ENCODE peak calls at places on chromosomes 12 and 14, in nine cellular contexts. One of them, this sample, is unnamed. For H3K4me1, the result is how much of the 10 kb centered on the place peaks cover.

GRCh38 chr14:104110491-104111209 is 25.1 kb downstream of the ASPG start:
- DNase-seq in heart left ventricle: no peak
- DNase-seq in fibroblast of lung: no peak
- DNase-seq in IMR-90: no peak
- DNase-seq in uterus: no peak
- DNase-seq in HAP-1: no peak
- DNase-seq in A549: no peak
- DNase-seq in right atrium auricular region: no peak
- DNase-seq in effector memory CD4-positive, alpha-beta T cell: no peak
- DNase-seq in this sample: peak

GRCh38 chr12:104676636-104677035 is 219.9 kb downstream of the CHST11 start:
- DNase-seq in heart left ventricle: no peak
- DNase-seq in fibroblast of lung: no peak
- DNase-seq in IMR-90: no peak
- DNase-seq in uterus: no peak
- DNase-seq in HAP-1: no peak
- DNase-seq in A549: no peak
- DNase-seq in right atrium auricular region: no peak
- DNase-seq in effector memory CD4-positive, alpha-beta T cell: no peak
- DNase-seq in this sample: no peak

GRCh38 chr12:122072031-122072970 is 6.3 kb upstream of the MLXIP start:
- DNase-seq in heart left ventricle: peak
- DNase-seq in fibroblast of lung: peak
- DNase-seq in IMR-90: peak
- DNase-seq in uterus: peak
- DNase-seq in HAP-1: no peak
- DNase-seq in A549: peak
- DNase-seq in right atrium auricular region: peak
- DNase-seq in effector memory CD4-positive, alpha-beta T cell: no peak
- DNase-seq in this sample: no peak

GRCh38 chr14:103243764-103244737 is 90.0 kb upstream of the EIF5 start:
- DNase-seq in heart left ventricle: no peak
- DNase-seq in fibroblast of lung: peak
- DNase-seq in IMR-90: no peak
- DNase-seq in uterus: peak
- DNase-seq in HAP-1: no peak
- DNase-seq in A549: peak
- DNase-seq in right atrium auricular region: no peak
- DNase-seq in effector memory CD4-positive, alpha-beta T cell: no peak
- DNase-seq in this sample: no peak

GRCh38 chr12:23949212-23950010 is at the start of gene SOX5:
- DNase-seq in heart left ventricle: no peak
- DNase-seq in fibroblast of lung: peak
- DNase-seq in IMR-90: peak
- DNase-seq in uterus: peak
- DNase-seq in HAP-1: peak
- DNase-seq in A549: peak
- DNase-seq in right atrium auricular region: peak
- DNase-seq in effector memory CD4-positive, alpha-beta T cell: no peak
- DNase-seq in this sample: peak

GRCh38 chr12:83477289-83477688 is 790.6 kb downstream of the TMTC2 start:
- DNase-seq in heart left ventricle: no peak
- DNase-seq in fibroblast of lung: no peak
- DNase-seq in IMR-90: no peak
- DNase-seq in uterus: no peak
- DNase-seq in HAP-1: no peak
- DNase-seq in A549: no peak
- DNase-seq in right atrium auricular region: no peak
- DNase-seq in effector memory CD4-positive, alpha-beta T cell: no peak
- DNase-seq in this sample: no peak

GRCh38 chr14:57833304-57833703 is 32.6 kb downstream of the SLC35F4 start:
- DNase-seq in heart left ventricle: no peak
- DNase-seq in fibroblast of lung: peak
- DNase-seq in IMR-90: peak
- DNase-seq in uterus: peak
- DNase-seq in HAP-1: no peak
- DNase-seq in A549: peak
- DNase-seq in right atrium auricular region: no peak
- DNase-seq in effector memory CD4-positive, alpha-beta T cell: no peak
- DNase-seq in this sample: no peak

GRCh38 chr14:22849212-22849819 is 12.9 kb downstream of the MMP14 start:
- DNase-seq in heart left ventricle: peak
- DNase-seq in fibroblast of lung: peak
- DNase-seq in IMR-90: no peak
- DNase-seq in uterus: peak
- DNase-seq in HAP-1: no peak
- DNase-seq in A549: no peak
- DNase-seq in right atrium auricular region: peak
- DNase-seq in effector memory CD4-positive, alpha-beta T cell: no peak
- DNase-seq in this sample: no peak

GRCh38 chr12:101424620-101425019 is 17.0 kb upstream of the ARL1 start:
- DNase-seq in heart left ventricle: no peak
- DNase-seq in fibroblast of lung: no peak
- DNase-seq in IMR-90: no peak
- DNase-seq in uterus: no peak
- DNase-seq in HAP-1: no peak
- DNase-seq in A549: no peak
- DNase-seq in right atrium auricular region: no peak
- DNase-seq in effector memory CD4-positive, alpha-beta T cell: no peak
- DNase-seq in this sample: no peak

GRCh38 chr14:93331375-93332031 is 1.3 kb downstream of the BTBD7 start:
- DNase-seq in heart left ventricle: peak
- DNase-seq in fibroblast of lung: no peak
- DNase-seq in IMR-90: no peak
- DNase-seq in uterus: peak
- DNase-seq in HAP-1: peak
- DNase-seq in A549: no peak
- DNase-seq in right atrium auricular region: peak
- DNase-seq in effector memory CD4-positive, alpha-beta T cell: no peak
- DNase-seq in this sample: no peak

GRCh38 chr14:64644629-64645028 is 59.6 kb upstream of the PLEKHG3 start:
- DNase-seq in heart left ventricle: no peak
- DNase-seq in fibroblast of lung: no peak
- DNase-seq in IMR-90: no peak
- DNase-seq in uterus: no peak
- DNase-seq in HAP-1: no peak
- DNase-seq in A549: no peak
- DNase-seq in right atrium auricular region: no peak
- DNase-seq in effector memory CD4-positive, alpha-beta T cell: no peak
- DNase-seq in this sample: no peak

GRCh38 chr14:99735189-99736135 is 51.4 kb downstream of the CYP46A1 start:
- DNase-seq in heart left ventricle: no peak
- DNase-seq in fibroblast of lung: no peak
- DNase-seq in IMR-90: no peak
- DNase-seq in uterus: peak
- DNase-seq in HAP-1: no peak
- DNase-seq in A549: no peak
- DNase-seq in right atrium auricular region: no peak
- DNase-seq in effector memory CD4-positive, alpha-beta T cell: no peak
- DNase-seq in this sample: no peak

GRCh38 chr14:91380610-91381371 is 36.8 kb downstream of the CCDC88C start:
- DNase-seq in heart left ventricle: peak
- DNase-seq in fibroblast of lung: peak
- DNase-seq in IMR-90: no peak
- DNase-seq in uterus: no peak
- DNase-seq in HAP-1: peak
- DNase-seq in A549: no peak
- DNase-seq in right atrium auricular region: no peak
- DNase-seq in effector memory CD4-positive, alpha-beta T cell: no peak
- DNase-seq in this sample: no peak

GRCh38 chr12:56645717-56646446 is at the start of gene ATP5F1B:
- DNase-seq in heart left ventricle: peak
- DNase-seq in fibroblast of lung: peak
- DNase-seq in IMR-90: peak
- DNase-seq in uterus: peak
- DNase-seq in HAP-1: peak
- DNase-seq in A549: peak
- DNase-seq in right atrium auricular region: peak
- DNase-seq in effector memory CD4-positive, alpha-beta T cell: peak
- DNase-seq in this sample: peak

GRCh38 chr12:103955811-103956514 is 9.7 kb upstream of the TDG start:
- DNase-seq in heart left ventricle: no peak
- DNase-seq in fibroblast of lung: peak
- DNase-seq in IMR-90: peak
- DNase-seq in uterus: no peak
- DNase-seq in HAP-1: no peak
- DNase-seq in A549: no peak
- DNase-seq in right atrium auricular region: no peak
- DNase-seq in effector memory CD4-positive, alpha-beta T cell: no peak
- DNase-seq in this sample: no peak

GRCh38 chr14:71554959-71555612 is 377.1 kb upstream of the RGS6 start:
- DNase-seq in heart left ventricle: no peak
- DNase-seq in fibroblast of lung: no peak
- DNase-seq in IMR-90: no peak
- DNase-seq in uterus: no peak
- DNase-seq in HAP-1: no peak
- DNase-seq in A549: no peak
- DNase-seq in right atrium auricular region: no peak
- DNase-seq in effector memory CD4-positive, alpha-beta T cell: no peak
- DNase-seq in this sample: no peak

GRCh38 chr14:23483216-23483854 is 13.8 kb downstream of the NGDN start:
- DNase-seq in heart left ventricle: no peak
- DNase-seq in fibroblast of lung: peak
- DNase-seq in IMR-90: peak
- DNase-seq in uterus: no peak
- DNase-seq in HAP-1: peak
- DNase-seq in A549: peak
- DNase-seq in right atrium auricular region: no peak
- DNase-seq in effector memory CD4-positive, alpha-beta T cell: no peak
- DNase-seq in this sample: peak

GRCh38 chr14:38994721-38995120 is 108.3 kb downstream of the SEC23A start:
- DNase-seq in heart left ventricle: no peak
- DNase-seq in fibroblast of lung: no peak
- DNase-seq in IMR-90: no peak
- DNase-seq in uterus: no peak
- DNase-seq in HAP-1: no peak
- DNase-seq in A549: no peak
- DNase-seq in right atrium auricular region: no peak
- DNase-seq in effector memory CD4-positive, alpha-beta T cell: no peak
- DNase-seq in this sample: no peak

GRCh38 chr14:93648440-93649168 is 139.7 kb downstream of the PRIMA1 start:
- DNase-seq in heart left ventricle: no peak
- DNase-seq in fibroblast of lung: no peak
- DNase-seq in IMR-90: no peak
- DNase-seq in uterus: no peak
- DNase-seq in HAP-1: peak
- DNase-seq in A549: peak
- DNase-seq in right atrium auricular region: no peak
- DNase-seq in effector memory CD4-positive, alpha-beta T cell: no peak
- DNase-seq in this sample: peak

GRCh38 chr12:122318607-122319311 is 52.5 kb upstream of the VPS33A start:
- DNase-seq in heart left ventricle: peak
- DNase-seq in fibroblast of lung: peak
- DNase-seq in IMR-90: peak
- DNase-seq in uterus: no peak
- DNase-seq in HAP-1: no peak
- DNase-seq in A549: peak
- DNase-seq in right atrium auricular region: no peak
- DNase-seq in effector memory CD4-positive, alpha-beta T cell: no peak
- DNase-seq in this sample: no peak

GRCh38 chr14:61343991-61344405 is 22.6 kb downstream of the PRKCH start:
- DNase-seq in heart left ventricle: no peak
- DNase-seq in fibroblast of lung: no peak
- DNase-seq in IMR-90: no peak
- DNase-seq in uterus: no peak
- DNase-seq in HAP-1: no peak
- DNase-seq in A549: no peak
- DNase-seq in right atrium auricular region: no peak
- DNase-seq in effector memory CD4-positive, alpha-beta T cell: no peak
- DNase-seq in this sample: no peak
- H3K4me1 ChIP-seq in heart left ventricle: half or more
- H3K4me1 ChIP-seq in fibroblast of lung: under half
- H3K4me1 ChIP-seq in IMR-90: under half
- H3K4me1 ChIP-seq in uterus: under half
- H3K4me1 ChIP-seq in HAP-1: under half
- H3K4me1 ChIP-seq in A549: under half
- H3K4me1 ChIP-seq in right atrium auricular region: under half
- H3K4me1 ChIP-seq in effector memory CD4-positive, alpha-beta T cell: half or more
- H3K4me1 ChIP-seq in this sample: under half

GRCh38 chr12:14959126-14959440 is 2.3 kb downstream of the ARHGDIB start:
- DNase-seq in heart left ventricle: no peak
- DNase-seq in fibroblast of lung: no peak
- DNase-seq in IMR-90: no peak
- DNase-seq in uterus: no peak
- DNase-seq in HAP-1: no peak
- DNase-seq in A549: no peak
- DNase-seq in right atrium auricular region: no peak
- DNase-seq in effector memory CD4-positive, alpha-beta T cell: no peak
- DNase-seq in this sample: no peak
- H3K4me3 ChIP-seq in heart left ventricle: peak
- H3K4me3 ChIP-seq in fibroblast of lung: no peak
- H3K4me3 ChIP-seq in IMR-90: no peak
- H3K4me3 ChIP-seq in uterus: no peak
- H3K4me3 ChIP-seq in HAP-1: no peak
- H3K4me3 ChIP-seq in A549: no peak
- H3K4me3 ChIP-seq in right atrium auricular region: peak
- H3K4me3 ChIP-seq in effector memory CD4-positive, alpha-beta T cell: peak
- H3K4me3 ChIP-seq in this sample: no peak

GRCh38 chr12:49529409-49529808 is 9.4 kb upstream of the KCNH3 start:
- DNase-seq in heart left ventricle: no peak
- DNase-seq in fibroblast of lung: no peak
- DNase-seq in IMR-90: no peak
- DNase-seq in uterus: no peak
- DNase-seq in HAP-1: no peak
- DNase-seq in A549: no peak
- DNase-seq in right atrium auricular region: no peak
- DNase-seq in effector memory CD4-positive, alpha-beta T cell: no peak
- DNase-seq in this sample: no peak
- H3K4me1 ChIP-seq in heart left ventricle: under half
- H3K4me1 ChIP-seq in fibroblast of lung: under half
- H3K4me1 ChIP-seq in IMR-90: under half
- H3K4me1 ChIP-seq in uterus: under half
- H3K4me1 ChIP-seq in HAP-1: under half
- H3K4me1 ChIP-seq in A549: under half
- H3K4me1 ChIP-seq in right atrium auricular region: under half
- H3K4me1 ChIP-seq in effector memory CD4-positive, alpha-beta T cell: under half
- H3K4me1 ChIP-seq in this sample: under half

GRCh38 chr14:95577875-95578274 is 43.0 kb downstream of the GLRX5 start:
- DNase-seq in heart left ventricle: no peak
- DNase-seq in fibroblast of lung: no peak
- DNase-seq in IMR-90: no peak
- DNase-seq in uterus: no peak
- DNase-seq in HAP-1: no peak
- DNase-seq in A549: no peak
- DNase-seq in right atrium auricular region: no peak
- DNase-seq in effector memory CD4-positive, alpha-beta T cell: no peak
- DNase-seq in this sample: no peak

GRCh38 chr14:95577067-95577800 is 42.4 kb downstream of the GLRX5 start:
- DNase-seq in heart left ventricle: no peak
- DNase-seq in fibroblast of lung: no peak
- DNase-seq in IMR-90: no peak
- DNase-seq in uterus: no peak
- DNase-seq in HAP-1: peak
- DNase-seq in A549: no peak
- DNase-seq in right atrium auricular region: no peak
- DNase-seq in effector memory CD4-positive, alpha-beta T cell: no peak
- DNase-seq in this sample: no peak

GRCh38 chr14:95573313-95573712 is 38.5 kb downstream of the GLRX5 start:
- DNase-seq in heart left ventricle: no peak
- DNase-seq in fibroblast of lung: no peak
- DNase-seq in IMR-90: no peak
- DNase-seq in uterus: no peak
- DNase-seq in HAP-1: no peak
- DNase-seq in A549: no peak
- DNase-seq in right atrium auricular region: no peak
- DNase-seq in effector memory CD4-positive, alpha-beta T cell: no peak
- DNase-seq in this sample: no peak

GRCh38 chr14:95575820-95576473 is 41.1 kb downstream of the GLRX5 start:
- DNase-seq in heart left ventricle: no peak
- DNase-seq in fibroblast of lung: no peak
- DNase-seq in IMR-90: no peak
- DNase-seq in uterus: no peak
- DNase-seq in HAP-1: peak
- DNase-seq in A549: no peak
- DNase-seq in right atrium auricular region: no peak
- DNase-seq in effector memory CD4-positive, alpha-beta T cell: no peak
- DNase-seq in this sample: no peak
- H3K4me3 ChIP-seq in heart left ventricle: no peak
- H3K4me3 ChIP-seq in fibroblast of lung: no peak
- H3K4me3 ChIP-seq in IMR-90: no peak
- H3K4me3 ChIP-seq in uterus: no peak
- H3K4me3 ChIP-seq in HAP-1: no peak
- H3K4me3 ChIP-seq in A549: no peak
- H3K4me3 ChIP-seq in right atrium auricular region: no peak
- H3K4me3 ChIP-seq in effector memory CD4-positive, alpha-beta T cell: no peak
- H3K4me3 ChIP-seq in this sample: no peak

This sample was measured in Caco-2.